ENCODE peak calls at places on chromosome 3, in four cellular contexts. One of them, this sample, is unnamed.

GRCh38 chr3:43346990-43347749 is 60.8 kb downstream of the SNRK start:
- DNase-seq in coronary artery: no peak
- DNase-seq in CD8-positive, alpha-beta T cell: peak; percentile 52
- DNase-seq in H7: no peak
- DNase-seq in this sample: no peak

GRCh38 chr3:63278171-63278999 is at the start of gene SYNPR:
- DNase-seq in coronary artery: no peak
- DNase-seq in CD8-positive, alpha-beta T cell: no peak
- DNase-seq in H7: peak; percentile 92
- DNase-seq in this sample: no peak

GRCh38 chr3:110995461-110996226 is 76.0 kb upstream of the NECTIN3 start:
- DNase-seq in H7: no peak
- DNase-seq in coronary artery: no peak
- DNase-seq in CD8-positive, alpha-beta T cell: no peak
- DNase-seq in this sample: no peak

GRCh38 chr3:10992946-10993728 is 589 bp downstream of the SLC6A1 start:
- DNase-seq in CD8-positive, alpha-beta T cell: no peak
- DNase-seq in H7: peak; percentile 65
- DNase-seq in coronary artery: no peak
- DNase-seq in this sample: no peak

GRCh38 chr3:171204942-171205341 is 178.4 kb upstream of the SLC2A2 start:
- DNase-seq in coronary artery: no peak
- DNase-seq in H7: no peak
- DNase-seq in CD8-positive, alpha-beta T cell: no peak
- DNase-seq in this sample: no peak

GRCh38 chr3:129563850-129564535 is 21.0 kb downstream of the H1-8 start:
- DNase-seq in H7: no peak
- DNase-seq in coronary artery: no peak
- DNase-seq in CD8-positive, alpha-beta T cell: no peak
- DNase-seq in this sample: no peak

GRCh38 chr3:190094201-190094718 is 26.4 kb downstream of the P3H2 start:
- DNase-seq in CD8-positive, alpha-beta T cell: no peak
- DNase-seq in coronary artery: peak; percentile 78
- DNase-seq in H7: no peak
- DNase-seq in this sample: no peak

GRCh38 chr3:129829640-129830039 is 63.9 kb downstream of the TMCC1 start:
- DNase-seq in CD8-positive, alpha-beta T cell: no peak
- DNase-seq in coronary artery: no peak
- DNase-seq in H7: peak; percentile 11
- DNase-seq in this sample: no peak

GRCh38 chr3:140023616-140024530 is 88.9 kb downstream of the CLSTN2 start:
- DNase-seq in H7: no peak
- DNase-seq in CD8-positive, alpha-beta T cell: no peak
- DNase-seq in coronary artery: no peak
- DNase-seq in this sample: no peak

GRCh38 chr3:181739628-181740027 is 27.9 kb downstream of the SOX2 start:
- DNase-seq in H7: no peak
- DNase-seq in coronary artery: no peak
- DNase-seq in CD8-positive, alpha-beta T cell: no peak
- DNase-seq in this sample: no peak

GRCh38 chr3:134094491-134094890 is 64.8 kb upstream of the SLCO2A1 start:
- DNase-seq in CD8-positive, alpha-beta T cell: no peak
- DNase-seq in H7: no peak
- DNase-seq in coronary artery: no peak
- DNase-seq in this sample: no peak

GRCh38 chr3:52443791-52444687 is 864 bp downstream of the SEMA3G start:
- DNase-seq in H7: peak; percentile 55
- DNase-seq in CD8-positive, alpha-beta T cell: no peak
- DNase-seq in coronary artery: no peak
- DNase-seq in this sample: no peak

GRCh38 chr3:57130426-57131209 is 34.5 kb downstream of the IL17RD start:
- DNase-seq in CD8-positive, alpha-beta T cell: no peak
- DNase-seq in coronary artery: peak; percentile 69
- DNase-seq in H7: peak; percentile 76
- DNase-seq in this sample: no peak

GRCh38 chr3:106329505-106329904 is 460.7 kb upstream of the CBLB start:
- DNase-seq in H7: no peak
- DNase-seq in CD8-positive, alpha-beta T cell: no peak
- DNase-seq in coronary artery: no peak
- DNase-seq in this sample: no peak

GRCh38 chr3:169528289-169528688 is 135.2 kb downstream of the MECOM start:
- DNase-seq in CD8-positive, alpha-beta T cell: no peak
- DNase-seq in coronary artery: no peak
- DNase-seq in H7: no peak
- DNase-seq in this sample: no peak

GRCh38 chr3:58526124-58526957 is 10.6 kb downstream of the ACOX2 start:
- DNase-seq in CD8-positive, alpha-beta T cell: no peak
- DNase-seq in H7: peak; percentile 67
- DNase-seq in coronary artery: no peak
- DNase-seq in this sample: no peak

GRCh38 chr3:165192610-165193192 is 3.5 kb downstream of the SLITRK3 start:
- DNase-seq in coronary artery: no peak
- DNase-seq in H7: peak; percentile 61
- DNase-seq in CD8-positive, alpha-beta T cell: no peak
- DNase-seq in this sample: no peak

GRCh38 chr3:52041118-52041847 is 15.1 kb downstream of the DUSP7 start:
- DNase-seq in coronary artery: no peak
- DNase-seq in H7: peak; percentile 87
- DNase-seq in CD8-positive, alpha-beta T cell: no peak
- DNase-seq in this sample: no peak

GRCh38 chr3:104452697-104453096 is 914.0 kb upstream of the ALCAM start:
- DNase-seq in H7: no peak
- DNase-seq in CD8-positive, alpha-beta T cell: no peak
- DNase-seq in coronary artery: no peak
- DNase-seq in this sample: no peak

GRCh38 chr3:190175490-190175889 is 54.8 kb upstream of the P3H2 start:
- DNase-seq in H7: no peak
- DNase-seq in coronary artery: no peak
- DNase-seq in CD8-positive, alpha-beta T cell: no peak
- DNase-seq in this sample: no peak

GRCh38 chr3:110646496-110646895 is 425.1 kb upstream of the NECTIN3 start:
- DNase-seq in CD8-positive, alpha-beta T cell: no peak
- DNase-seq in coronary artery: no peak
- DNase-seq in H7: no peak
- DNase-seq in this sample: no peak

GRCh38 chr3:64224826-64225606 is at the start of gene PRICKLE2:
- DNase-seq in coronary artery: peak; percentile 94
- DNase-seq in CD8-positive, alpha-beta T cell: no peak
- DNase-seq in H7: peak; percentile 41
- DNase-seq in this sample: peak; percentile 63

GRCh38 chr3:156723182-156723619 is 48.8 kb downstream of the TIPARP start:
- DNase-seq in coronary artery: no peak
- DNase-seq in H7: no peak
- DNase-seq in CD8-positive, alpha-beta T cell: no peak
- DNase-seq in this sample: no peak

GRCh38 chr3:18044191-18044590 is 301.8 kb upstream of the TBC1D5 start:
- DNase-seq in coronary artery: no peak
- DNase-seq in H7: no peak
- DNase-seq in CD8-positive, alpha-beta T cell: no peak
- DNase-seq in this sample: no peak

GRCh38 chr3:44814751-44815150 is 47.0 kb upstream of the TMEM42 start:
- DNase-seq in coronary artery: no peak
- DNase-seq in CD8-positive, alpha-beta T cell: no peak
- DNase-seq in H7: no peak
- DNase-seq in this sample: no peak

GRCh38 chr3:27659279-27660021 is 62.7 kb downstream of the EOMES start:
- DNase-seq in CD8-positive, alpha-beta T cell: peak; percentile 49
- DNase-seq in coronary artery: no peak
- DNase-seq in H7: peak; percentile 49
- DNase-seq in this sample: no peak

GRCh38 chr3:42229942-42230688 is 35.9 kb downstream of the CCK start:
- DNase-seq in CD8-positive, alpha-beta T cell: no peak
- DNase-seq in H7: peak; percentile 77
- DNase-seq in coronary artery: no peak
- DNase-seq in this sample: no peak

GRCh38 chr3:76505202-76505875 is 534.6 kb upstream of the ROBO2 start:
- DNase-seq in CD8-positive, alpha-beta T cell: no peak
- DNase-seq in coronary artery: no peak
- DNase-seq in H7: no peak
- DNase-seq in this sample: no peak

GRCh38 chr3:172201990-172202318 is 162.6 kb downstream of the FNDC3B start:
- DNase-seq in H7: no peak
- DNase-seq in coronary artery: no peak
- DNase-seq in CD8-positive, alpha-beta T cell: no peak
- DNase-seq in this sample: no peak

DNA sequence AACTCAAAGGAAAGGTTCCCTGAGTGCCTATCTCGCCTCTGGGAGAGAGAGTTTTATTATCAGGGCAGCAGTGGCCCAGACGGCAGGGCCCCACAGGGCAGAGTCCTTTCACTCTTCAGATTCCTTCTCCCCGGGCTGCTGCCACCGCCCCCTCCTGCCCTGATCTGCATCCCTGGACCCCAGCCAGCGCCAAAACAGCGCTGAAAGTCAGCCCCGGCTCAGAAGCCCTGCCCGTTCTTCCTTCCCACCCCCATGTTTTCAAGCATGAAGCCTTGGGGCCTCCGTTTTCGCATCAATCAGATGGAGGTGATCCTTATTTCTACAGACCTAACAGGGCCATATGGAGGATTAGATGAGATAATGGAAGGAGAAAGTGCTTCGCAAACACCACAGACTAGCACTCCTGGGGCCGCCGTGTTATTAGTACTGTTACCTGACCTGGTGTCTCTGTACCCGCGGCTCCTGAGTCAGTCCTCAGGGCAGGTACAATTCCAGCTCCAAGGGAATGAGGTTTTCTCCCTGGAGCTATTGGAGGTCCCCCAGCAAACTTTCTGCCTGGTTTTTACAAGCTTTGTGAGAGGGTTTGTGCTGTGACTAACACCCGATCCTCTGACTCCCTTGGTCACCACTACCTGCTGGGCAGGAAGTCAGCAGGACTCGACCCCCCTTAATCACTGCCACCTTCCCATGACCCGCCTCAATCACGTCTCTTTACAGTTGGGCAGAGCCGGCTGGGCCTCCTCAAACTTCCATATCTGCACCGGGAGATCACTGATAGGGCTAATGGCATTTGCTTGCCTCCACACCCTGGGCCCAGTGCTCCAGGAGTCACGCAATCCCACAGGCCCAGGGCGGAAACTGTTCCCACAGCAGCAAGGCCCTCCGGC is 39.5 kb upstream of the TSEN2 start:
- DNase-seq in coronary artery: peak; percentile 36
- DNase-seq in H7: peak; percentile 82
- DNase-seq in CD8-positive, alpha-beta T cell: no peak
- DNase-seq in this sample: no peak
- H3K4me3 ChIP-seq in coronary artery: no peak overlapping the region
- H3K4me3 ChIP-seq in H7: no peak overlapping the region
- H3K4me3 ChIP-seq in CD8-positive, alpha-beta T cell: no peak overlapping the region
- H3K4me3 ChIP-seq in this sample: no peak overlapping the region

DNA sequence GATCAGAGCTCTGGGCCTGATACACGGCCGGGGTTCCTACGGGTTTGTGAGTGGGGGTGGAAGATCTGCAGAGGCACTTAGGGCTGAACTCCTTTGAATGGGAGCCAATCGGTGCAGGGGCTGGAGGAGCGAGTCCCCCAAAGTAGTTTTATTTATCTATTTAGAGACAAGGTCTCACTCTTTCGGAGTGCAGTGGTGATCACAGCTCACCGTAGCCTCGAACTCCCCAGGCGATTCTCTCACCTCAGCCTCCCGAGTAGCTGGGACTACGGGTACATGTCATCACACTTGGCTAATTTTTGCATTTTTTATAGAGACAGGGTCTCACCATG is 1.6 kb upstream of the CELSR3 start:
- DNase-seq in CD8-positive, alpha-beta T cell: no peak
- DNase-seq in H7: no peak
- DNase-seq in coronary artery: no peak
- DNase-seq in this sample: no peak
- H3K4me3 ChIP-seq in CD8-positive, alpha-beta T cell: peak overlapping the region; percentile 61
- H3K4me3 ChIP-seq in H7: no peak overlapping the region
- H3K4me3 ChIP-seq in coronary artery: peak overlapping the region; percentile 90
- H3K4me3 ChIP-seq in this sample: no peak overlapping the region

GRCh38 chr3:13401149-13401548 is 19.0 kb downstream of the NUP210 start:
- DNase-seq in coronary artery: no peak
- DNase-seq in CD8-positive, alpha-beta T cell: no peak
- DNase-seq in H7: no peak
- DNase-seq in this sample: no peak
- H3K4me3 ChIP-seq in coronary artery: no peak overlapping the region
- H3K4me3 ChIP-seq in CD8-positive, alpha-beta T cell: no peak overlapping the region
- H3K4me3 ChIP-seq in H7: no peak overlapping the region
- H3K4me3 ChIP-seq in this sample: no peak overlapping the region

GRCh38 chr3:115876860-115877646 is 253.7 kb downstream of the GAP43 start:
- DNase-seq in CD8-positive, alpha-beta T cell: no peak
- DNase-seq in coronary artery: no peak
- DNase-seq in H7: no peak
- DNase-seq in this sample: no peak
- H3K4me3 ChIP-seq in CD8-positive, alpha-beta T cell: no peak overlapping the region
- H3K4me3 ChIP-seq in coronary artery: peak overlapping the region; percentile 39
- H3K4me3 ChIP-seq in H7: no peak overlapping the region
- H3K4me3 ChIP-seq in this sample: no peak overlapping the region

This sample was measured in right lobe of liver.